ENCODE peak calls at places on chromosomes 5 and 9, in ten cellular contexts. X is mesenteric fat pad; M is kidney glomerular epithelial cell; F is T47D; C is dermis microvascular lymphatic vessel endothelial cell; A is AG09309; N is SW480; Y is effector memory CD4-positive, alpha-beta T cell; B is right cardiac atrium; D is GM04504. I is an unnamed sample.

GRCh38 chr9:102362463-102363138 is 624.2 kb upstream of the GRIN3A start:
- DNase-seq in X (no peak), M (no peak), F (no peak), C (no peak), A (no peak), N (no peak), Y (no peak), B (no peak), D (no peak), I (no peak)

GRCh38 chr9:99690573-99690972 is 131.1 kb upstream of the NR4A3 start:
- DNase-seq in X (no peak), M (no peak), F (no peak), C (no peak), A (no peak), N (no peak), Y (no peak), B (peak), D (no peak), I (no peak)

GRCh38 chr9:111588846-111589245 is 10.6 kb downstream of the PTGR1 start:
- DNase-seq in X (no peak), M (no peak), F (no peak), C (no peak), A (no peak), N (no peak), Y (no peak), B (no peak), D (no peak), I (no peak)

GRCh38 chr5:13976867-13977479 is 32.5 kb upstream of the DNAH5 start:
- DNase-seq in X (no peak), M (peak), F (peak), C (peak), A (no peak), N (peak), Y (no peak), B (no peak), D (peak), I (no peak)

GRCh38 chr9:22342489-22343217 is 104.0 kb upstream of the DMRTA1 start:
- DNase-seq in X (no peak), M (peak), F (peak), C (no peak), A (no peak), N (peak), Y (no peak), B (peak), D (no peak), I (no peak)

GRCh38 chr5:94968507-94969095 is 316.3 kb downstream of the MCTP1 start:
- DNase-seq in X (no peak), M (peak), F (peak), C (peak), A (peak), N (peak), Y (no peak), B (no peak), D (peak), I (peak)

GRCh38 chr5:115033861-115034260 is 135.8 kb downstream of the TRIM36 start:
- DNase-seq in X (no peak), M (no peak), F (peak), C (no peak), A (no peak), N (peak), Y (no peak), B (no peak), D (no peak), I (no peak)

GRCh38 chr5:50292735-50293394 is 148.2 kb downstream of the EMB start:
- DNase-seq in X (no peak), M (no peak), F (no peak), C (no peak), A (no peak), N (no peak), Y (no peak), B (no peak), D (no peak), I (no peak)

GRCh38 chr5:141821430-141821925 is 56.7 kb downstream of the PCDH1 start:
- DNase-seq in X (no peak), M (peak), F (peak), C (peak), A (peak), N (peak), Y (no peak), B (no peak), D (peak), I (peak)

GRCh38 chr5:103475629-103476240 is 86.9 kb downstream of the NUDT12 start:
- DNase-seq in X (no peak), M (peak), F (peak), C (peak), A (no peak), N (peak), Y (no peak), B (no peak), D (no peak), I (no peak)

GRCh38 chr9:96884443-96884842 is 30.1 kb upstream of the ZNF782 start:
- DNase-seq in X (no peak), M (peak), F (no peak), C (peak), A (no peak), N (peak), Y (no peak), B (no peak), D (peak), I (peak)

GRCh38 chr5:175805256-175806011 is 65.9 kb upstream of the CPLX2 start:
- DNase-seq in X (no peak), M (no peak), F (no peak), C (no peak), A (no peak), N (no peak), Y (no peak), B (no peak), D (no peak), I (no peak)

GRCh38 chr9:3032898-3033297 is 189.0 kb upstream of the PUM3 start:
- DNase-seq in X (no peak), M (no peak), F (no peak), C (no peak), A (no peak), N (no peak), Y (no peak), B (no peak), D (no peak), I (no peak)

GRCh38 chr5:181160144-181160754 is 12.9 kb downstream of the OR2V2 start:
- DNase-seq in X (peak), M (no peak), F (peak), C (peak), A (no peak), N (peak), Y (peak), B (peak), D (no peak), I (no peak)

GRCh38 chr9:96008502-96009222 is 133.2 kb downstream of the ERCC6L2 start:
- DNase-seq in X (no peak), M (peak), F (no peak), C (no peak), A (no peak), N (no peak), Y (no peak), B (no peak), D (no peak), I (no peak)

GRCh38 chr9:36308281-36308680 is 50.0 kb upstream of the GNE start:
- DNase-seq in X (no peak), M (no peak), F (no peak), C (no peak), A (no peak), N (no peak), Y (no peak), B (no peak), D (no peak), I (no peak)

GRCh38 chr5:148794275-148794674 is 32.1 kb upstream of the ADRB2 start:
- DNase-seq in X (no peak), M (no peak), F (no peak), C (no peak), A (no peak), N (no peak), Y (no peak), B (no peak), D (peak), I (peak)

GRCh38 chr5:42089705-42090104 is 164.6 kb downstream of the FBXO4 start:
- DNase-seq in X (no peak), M (no peak), F (no peak), C (no peak), A (no peak), N (no peak), Y (no peak), B (no peak), D (no peak), I (no peak)

GRCh38 chr5:17132444-17133083 is 84.9 kb upstream of the BASP1 start:
- DNase-seq in X (no peak), M (peak), F (peak), C (peak), A (no peak), N (peak), Y (no peak), B (no peak), D (no peak), I (no peak)

GRCh38 chr5:150138551-150139265 is 16.9 kb downstream of the PDGFRB start:
- DNase-seq in X (no peak), M (peak), F (no peak), C (peak), A (no peak), N (no peak), Y (no peak), B (peak), D (peak), I (no peak)

GRCh38 chr5:142202282-142202681 is 93.7 kb downstream of the NDFIP1 start:
- DNase-seq in X (no peak), M (no peak), F (no peak), C (peak), A (no peak), N (no peak), Y (no peak), B (no peak), D (no peak), I (no peak)

GRCh38 chr9:86141843-86142242 is 42.5 kb upstream of the GOLM1 start:
- DNase-seq in X (no peak), M (no peak), F (no peak), C (no peak), A (no peak), N (no peak), Y (no peak), B (no peak), D (no peak), I (no peak)

GRCh38 chr5:1003296-1003937 is 5.2 kb upstream of the NKD2 start:
- DNase-seq in X (peak), M (peak), F (peak), C (peak), A (no peak), N (peak), Y (no peak), B (no peak), D (no peak), I (no peak)

GRCh38 chr5:42598311-42598710 is 158.3 kb upstream of the CCDC152 start:
- DNase-seq in X (no peak), M (no peak), F (peak), C (no peak), A (no peak), N (no peak), Y (no peak), B (no peak), D (no peak), I (no peak)

GRCh38 chr9:134068742-134069535 is 1.1 kb upstream of the BRD3 start:
- DNase-seq in X (no peak), M (no peak), F (no peak), C (no peak), A (no peak), N (no peak), Y (no peak), B (no peak), D (no peak), I (no peak)

GRCh38 chr9:91530829-91531228 is 107.2 kb upstream of the NFIL3 start:
- DNase-seq in X (no peak), M (no peak), F (no peak), C (no peak), A (no peak), N (peak), Y (no peak), B (no peak), D (no peak), I (no peak)

GRCh38 chr5:139911425-139912120 is 116.0 kb downstream of the PSD2 start:
- DNase-seq in X (no peak), M (no peak), F (no peak), C (no peak), A (no peak), N (no peak), Y (no peak), B (no peak), D (no peak), I (no peak)

GRCh38 chr5:172496671-172497371 is 42.5 kb upstream of the SH3PXD2B start:
- DNase-seq in X (peak), M (no peak), F (no peak), C (peak), A (peak), N (peak), Y (no peak), B (peak), D (peak), I (peak)

GRCh38 chr5:79806741-79807140 is 117.1 kb downstream of the CMYA5 start:
- DNase-seq in X (no peak), M (no peak), F (no peak), C (no peak), A (no peak), N (no peak), Y (no peak), B (peak), D (no peak), I (no peak)

GRCh38 chr5:73565969-73566547 is 515 bp downstream of the UTP15 start:
- DNase-seq in X (no peak), M (no peak), F (no peak), C (no peak), A (no peak), N (no peak), Y (no peak), B (no peak), D (no peak), I (no peak)

GRCh38 chr9:122332643-122333042 is 38.2 kb upstream of the PTGS1 start:
- DNase-seq in X (no peak), M (no peak), F (no peak), C (no peak), A (no peak), N (no peak), Y (no peak), B (no peak), D (no peak), I (no peak)

GRCh38 chr9:114035221-114035844 is 42.8 kb downstream of the AMBP start:
- DNase-seq in X (peak), M (no peak), F (no peak), C (no peak), A (no peak), N (no peak), Y (no peak), B (peak), D (no peak), I (no peak)

GRCh38 chr5:171342362-171343111 is 33.5 kb downstream of the TLX3 start:
- DNase-seq in X (peak), M (peak), F (peak), C (peak), A (peak), N (peak), Y (no peak), B (no peak), D (peak), I (no peak)

GRCh38 chr5:171122372-171122771 is 186.7 kb upstream of the TLX3 start:
- DNase-seq in X (no peak), M (no peak), F (peak), C (peak), A (no peak), N (no peak), Y (no peak), B (peak), D (no peak), I (no peak)

GRCh38 chr5:31511305-31511704 is 20.6 kb downstream of the DROSHA start:
- DNase-seq in X (no peak), M (no peak), F (no peak), C (no peak), A (no peak), N (no peak), Y (no peak), B (no peak), D (no peak), I (no peak)

GRCh38 chr9:94586814-94587213 is 6.8 kb downstream of the FBP2 start:
- DNase-seq in X (no peak), M (no peak), F (no peak), C (no peak), A (peak), N (no peak), Y (no peak), B (no peak), D (no peak), I (no peak)

GRCh38 chr5:8176101-8176693 is 307.2 kb downstream of the MTRR start:
- DNase-seq in X (no peak), M (no peak), F (no peak), C (no peak), A (no peak), N (no peak), Y (no peak), B (peak), D (no peak), I (no peak)

GRCh38 chr9:128421474-128422010 is 885 bp downstream of the CERCAM start:
- DNase-seq in X (no peak), M (no peak), F (no peak), C (no peak), A (peak), N (no peak), Y (no peak), B (peak), D (no peak), I (no peak)

I was measured in GM04503.